ENCODE peak calls at places on chromosome 9, in eight cellular contexts. G, K, W, S, T, E, D and X are unnamed samples. For H3K27me3, the result is how much of the 10 kb centered on the place peaks cover.

GRCh38 chr9:87359264-87359663 is 138.4 kb upstream of the DAPK1 start:
- DNase-seq in S (no peak), K (no peak), T (no peak), W (no peak), D (no peak), G (no peak), E (no peak), X (no peak)

GRCh38 chr9:100430286-100430940 is 3.5 kb downstream of the MSANTD3 start:
- DNase-seq in D (no peak), S (no peak), E (no peak), K (no peak), G (no peak), T (no peak), W (no peak), X (no peak)

GRCh38 chr9:120477534-120478001 is 102.4 kb downstream of the CDK5RAP2 start:
- DNase-seq in G (peak), K (peak), T (peak), D (peak), W (no peak), S (peak), E (peak), X (peak)

GRCh38 chr9:97979778-97980478 is 3.2 kb upstream of the ANP32B start:
- DNase-seq in K (no peak), D (no peak), G (no peak), T (no peak), S (no peak), W (no peak), E (no peak), X (no peak)

GRCh38 chr9:20703146-20703545 is 19.1 kb downstream of the FOCAD start:
- DNase-seq in D (no peak), K (no peak), E (no peak), T (no peak), G (no peak), W (no peak), S (no peak), X (no peak)

GRCh38 chr9:89797970-89798369 is 193.2 kb downstream of the GADD45G start:
- DNase-seq in T (no peak), W (no peak), E (no peak), G (no peak), K (no peak), S (no peak), D (no peak), X (no peak)

GRCh38 chr9:26744362-26744965 is 148.1 kb downstream of the CAAP1 start:
- DNase-seq in K (peak), W (no peak), E (no peak), D (no peak), G (no peak), S (no peak), T (peak), X (no peak)

GRCh38 chr9:128823903-128824406 is 5.6 kb downstream of the SPOUT1 start:
- DNase-seq in W (no peak), D (no peak), K (no peak), G (no peak), T (no peak), S (no peak), E (no peak), X (no peak)

GRCh38 chr9:14752271-14752670 is 29.7 kb upstream of the CER1 start:
- DNase-seq in W (no peak), E (no peak), D (no peak), S (no peak), G (no peak), K (peak), T (no peak), X (no peak)

GRCh38 chr9:31359071-31359470 is 1025.4 kb upstream of the ACO1 start:
- DNase-seq in T (no peak), S (no peak), D (no peak), E (no peak), G (no peak), K (no peak), W (no peak), X (no peak)

GRCh38 chr9:80382523-80382922 is 810.8 kb downstream of the TLE4 start:
- DNase-seq in S (no peak), T (no peak), K (no peak), W (no peak), G (no peak), D (no peak), E (no peak), X (no peak)

GRCh38 chr9:76704601-76705204 is 59.5 kb upstream of the PCA3 start:
- DNase-seq in K (peak), S (no peak), E (peak), T (peak), W (no peak), D (no peak), G (no peak), X (peak)

GRCh38 chr9:71758785-71759184 is 9.5 kb downstream of the CEMIP2 start:
- DNase-seq in G (no peak), T (peak), D (peak), W (no peak), K (no peak), E (no peak), S (no peak), X (no peak)

GRCh38 chr9:28032178-28032532 is 458.9 kb upstream of the C9orf72 start:
- DNase-seq in G (no peak), D (no peak), E (no peak), K (no peak), S (no peak), T (peak), W (no peak), X (no peak)

GRCh38 chr9:99126312-99126711 is 21.4 kb downstream of the TGFBR1 start:
- DNase-seq in K (no peak), D (no peak), W (no peak), S (no peak), T (peak), E (no peak), G (no peak), X (no peak)

GRCh38 chr9:129281506-129282145 is 103.6 kb upstream of the IER5L start:
- DNase-seq in D (peak), E (no peak), G (no peak), W (no peak), S (no peak), K (no peak), T (no peak), X (no peak)

GRCh38 chr9:112823257-112823656 is 67.4 kb downstream of the SLC46A2 start:
- DNase-seq in K (no peak), E (no peak), S (no peak), W (no peak), D (no peak), T (no peak), G (no peak), X (no peak)

GRCh38 chr9:80707120-80707519 is 982.2 kb downstream of the TLE1 start:
- DNase-seq in W (no peak), E (no peak), T (peak), S (no peak), K (peak), D (no peak), G (no peak), X (peak)

DNA sequence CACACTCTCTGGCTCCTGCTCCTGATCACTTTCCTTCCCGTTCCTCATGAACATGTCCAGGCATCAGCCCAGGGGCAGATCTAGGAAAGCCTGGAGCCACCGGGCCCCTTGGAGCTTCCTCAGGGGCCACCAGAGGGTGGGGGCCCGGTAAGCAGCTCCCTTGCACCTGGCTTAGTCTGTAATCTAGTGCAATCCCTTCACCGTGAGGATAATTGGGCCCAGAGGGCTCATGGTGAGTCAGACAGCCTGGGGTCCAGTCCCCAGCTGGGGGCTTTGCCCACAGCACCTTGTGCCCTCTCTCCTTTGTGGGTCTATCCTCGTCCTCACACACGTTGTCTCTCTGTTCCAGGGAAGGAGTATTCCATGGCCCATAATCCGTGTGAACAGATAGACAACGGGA is 10.4 kb upstream of the ALDH1B1 start:
- DNase-seq in G (no peak), T (no peak), E (no peak), D (no peak), W (no peak), K (no peak), S (no peak), X (no peak)
- TF ChIP-seq CTCF in G (no peak), T (no peak), E (no peak), D (no peak), W (no peak), K (no peak), S (no peak), X (no peak)

DNA sequence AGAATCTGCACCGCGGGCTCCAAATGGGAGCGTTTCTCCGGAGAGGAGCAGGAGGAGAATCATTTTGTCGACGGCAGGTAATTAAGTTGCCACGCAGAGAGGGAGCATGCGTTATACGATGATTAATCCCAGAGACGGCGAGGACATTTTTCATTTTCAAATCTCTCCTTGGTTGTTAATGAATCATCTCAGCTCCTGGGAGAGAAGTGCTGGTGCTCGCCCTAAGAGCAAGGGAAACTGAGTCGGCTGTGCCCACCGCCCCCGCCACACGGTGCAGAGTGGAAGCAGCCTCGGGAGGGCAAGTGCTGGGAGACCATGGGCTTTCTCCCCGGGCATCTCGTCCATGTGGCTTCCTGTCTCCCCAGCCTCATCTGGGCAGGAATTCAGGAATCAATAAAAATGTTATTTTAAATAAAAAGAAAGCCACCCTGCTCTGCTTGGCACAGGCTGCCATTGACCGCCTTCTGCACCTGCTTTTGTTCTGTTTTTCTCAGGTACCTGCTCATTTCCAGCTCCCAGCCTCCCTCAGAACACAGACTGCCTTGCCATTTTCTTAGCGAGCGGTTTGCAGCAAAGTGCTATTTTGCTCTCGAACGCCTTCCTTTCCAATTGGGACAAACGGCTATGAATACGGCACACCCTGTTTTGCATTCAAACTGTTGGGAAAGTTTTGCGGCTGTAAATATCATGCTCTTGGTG is 24.9 kb upstream of the FCN1 start:
- DNase-seq in T (no peak), G (peak), D (no peak), E (no peak), K (no peak), W (no peak), S (no peak), X (no peak)
- H3K27me3 ChIP-seq in T (under half), G (under half), D (under half), E (under half), K (under half), W (half or more), S (under half), X (under half)

GRCh38 chr9:72951520-72952393 is 1.1 kb downstream of the ALDH1A1 start:
- DNase-seq in K (no peak), E (no peak), D (peak), W (no peak), G (no peak), S (no peak), T (no peak), X (no peak)

GRCh38 chr9:72954431-72955420 is 1.9 kb upstream of the ALDH1A1 start:
- DNase-seq in E (no peak), W (no peak), K (peak), S (no peak), T (no peak), D (peak), G (peak), X (no peak)

GRCh38 chr9:72951043-72951442 is 1.8 kb downstream of the ALDH1A1 start:
- DNase-seq in K (no peak), T (no peak), W (no peak), G (no peak), D (no peak), S (no peak), E (no peak), X (no peak)

GRCh38 chr9:72952914-72953313 is at the start of gene ALDH1A1:
- DNase-seq in D (peak), T (peak), S (no peak), K (no peak), W (no peak), G (peak), E (no peak), X (no peak)

DNA sequence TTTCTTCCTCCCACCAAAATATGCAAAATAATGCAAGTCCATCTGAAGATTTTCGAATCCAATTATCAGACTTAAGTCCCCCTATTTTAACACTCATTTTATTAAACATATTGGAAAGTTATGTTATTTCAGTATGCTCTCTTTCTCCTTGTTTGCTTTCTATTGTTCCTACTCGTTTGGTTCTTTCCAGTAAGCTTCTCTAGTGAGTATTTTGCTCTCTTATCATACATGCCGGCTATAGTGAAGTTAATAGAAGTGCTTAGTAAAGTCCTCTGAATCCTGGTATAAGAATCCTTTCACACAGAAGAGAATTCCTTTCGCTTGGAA is 496 bp downstream of the ALDH1A1 start:
- DNase-seq in K (no peak), E (no peak), D (no peak), S (no peak), G (no peak), W (no peak), T (no peak), X (no peak)
- H3K4me3 ChIP-seq in K (no peak), E (no peak), D (peak), S (no peak), G (peak), W (peak), T (no peak), X (peak)

DNA sequence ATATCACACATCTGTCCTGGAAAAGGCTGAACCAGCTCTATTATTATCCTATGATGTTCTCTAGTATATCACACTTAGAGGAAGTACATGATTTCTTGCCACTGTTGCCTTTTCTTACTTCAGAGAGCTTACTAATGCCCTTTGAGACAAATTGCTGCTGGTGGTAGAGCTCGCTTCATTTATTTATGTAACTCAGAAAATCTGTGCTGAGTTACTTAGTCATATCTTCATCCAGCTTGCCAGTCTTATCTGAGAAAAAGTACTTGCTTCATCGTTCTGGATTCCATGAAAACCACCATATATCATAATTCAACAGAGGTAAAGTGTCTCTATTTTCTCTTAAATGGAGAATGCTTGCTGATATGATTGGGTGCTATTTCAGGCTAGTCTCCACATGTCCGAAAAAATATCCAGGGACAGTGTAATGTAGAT is 26.6 kb downstream of the PTPDC1 start:
- DNase-seq in S (no peak), K (peak), E (peak), T (peak), D (no peak), W (no peak), G (no peak), X (no peak)
- TF ChIP-seq CTCF in S (no peak), K (no peak), E (no peak), T (no peak), D (no peak), W (no peak), G (no peak), X (no peak)

DNA sequence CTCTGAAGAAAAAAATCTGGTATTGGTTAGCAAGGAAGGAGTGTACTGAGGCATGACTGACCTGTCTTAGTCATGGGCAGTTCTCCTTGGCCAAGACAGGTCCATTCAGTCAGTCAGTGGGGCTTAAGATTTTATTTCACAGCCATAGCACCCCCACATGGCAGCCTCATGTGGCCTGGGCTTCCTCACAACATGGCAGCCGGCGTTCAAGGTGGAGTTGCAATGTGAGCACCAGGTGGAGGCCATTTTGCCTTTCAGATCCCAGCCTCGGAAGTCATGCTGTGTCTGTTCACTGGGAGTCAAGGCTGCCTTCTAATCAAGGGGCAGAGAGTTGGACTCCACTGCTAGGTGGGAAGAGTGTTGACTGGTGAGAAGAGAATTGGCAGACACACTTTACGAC is 10.3 kb upstream of the CARD19 start:
- DNase-seq in G (peak), W (no peak), K (no peak), T (no peak), D (peak), E (no peak), S (no peak), X (no peak)
- H3K27me3 ChIP-seq in G (under half), W (under half), K (under half), T (under half), D (under half), E (under half), S (under half), X (under half)

DNA sequence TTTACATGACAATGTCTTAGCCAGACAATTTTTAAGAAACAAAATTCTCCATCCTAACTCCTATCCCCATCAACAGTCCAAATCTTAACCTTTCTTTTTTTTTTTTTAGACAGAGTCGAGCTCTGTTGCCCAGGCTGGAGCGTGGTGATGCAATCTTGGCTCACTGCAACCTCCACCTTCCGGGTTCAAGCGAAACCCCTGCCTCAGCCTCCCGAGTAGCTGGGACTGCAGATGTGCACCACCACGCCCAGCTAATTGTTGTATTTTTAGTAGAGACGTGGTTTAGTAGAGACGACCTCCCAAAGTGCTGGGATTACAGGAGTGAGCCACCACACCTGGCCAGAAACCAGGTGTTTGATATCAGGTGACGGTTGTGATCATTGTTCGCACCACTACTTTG is 10.2 kb downstream of the ABL1 start:
- DNase-seq in E (no peak), T (no peak), G (no peak), D (no peak), K (peak), W (no peak), S (no peak), X (no peak)
- H3K4me3 ChIP-seq in E (peak), T (no peak), G (no peak), D (no peak), K (no peak), W (no peak), S (no peak), X (no peak)

GRCh38 chr9:119313846-119314245 is 55.4 kb downstream of the BRINP1 start:
- DNase-seq in G (no peak), S (no peak), T (no peak), D (no peak), W (no peak), K (no peak), E (no peak), X (no peak)

GRCh38 chr9:119322137-119322695 is 47.0 kb downstream of the BRINP1 start:
- DNase-seq in W (no peak), K (no peak), E (no peak), G (peak), T (no peak), D (no peak), S (no peak), X (no peak)

GRCh38 chr9:119318371-119318770 is 50.9 kb downstream of the BRINP1 start:
- DNase-seq in K (no peak), D (no peak), G (no peak), T (peak), W (no peak), E (no peak), S (no peak), X (no peak)
- TF ChIP-seq CTCF in K (no peak), D (no peak), G (no peak), T (no peak), W (no peak), E (no peak), S (no peak), X (no peak)

GRCh38 chr9:36847781-36848673 is 186.0 kb downstream of the PAX5 start:
- DNase-seq in G (no peak), S (no peak), K (peak), D (no peak), W (no peak), T (no peak), E (no peak), X (peak)
- H3K27me3 ChIP-seq in G (under half), S (under half), K (under half), D (under half), W (under half), T (under half), E (under half), X (under half)

DNA sequence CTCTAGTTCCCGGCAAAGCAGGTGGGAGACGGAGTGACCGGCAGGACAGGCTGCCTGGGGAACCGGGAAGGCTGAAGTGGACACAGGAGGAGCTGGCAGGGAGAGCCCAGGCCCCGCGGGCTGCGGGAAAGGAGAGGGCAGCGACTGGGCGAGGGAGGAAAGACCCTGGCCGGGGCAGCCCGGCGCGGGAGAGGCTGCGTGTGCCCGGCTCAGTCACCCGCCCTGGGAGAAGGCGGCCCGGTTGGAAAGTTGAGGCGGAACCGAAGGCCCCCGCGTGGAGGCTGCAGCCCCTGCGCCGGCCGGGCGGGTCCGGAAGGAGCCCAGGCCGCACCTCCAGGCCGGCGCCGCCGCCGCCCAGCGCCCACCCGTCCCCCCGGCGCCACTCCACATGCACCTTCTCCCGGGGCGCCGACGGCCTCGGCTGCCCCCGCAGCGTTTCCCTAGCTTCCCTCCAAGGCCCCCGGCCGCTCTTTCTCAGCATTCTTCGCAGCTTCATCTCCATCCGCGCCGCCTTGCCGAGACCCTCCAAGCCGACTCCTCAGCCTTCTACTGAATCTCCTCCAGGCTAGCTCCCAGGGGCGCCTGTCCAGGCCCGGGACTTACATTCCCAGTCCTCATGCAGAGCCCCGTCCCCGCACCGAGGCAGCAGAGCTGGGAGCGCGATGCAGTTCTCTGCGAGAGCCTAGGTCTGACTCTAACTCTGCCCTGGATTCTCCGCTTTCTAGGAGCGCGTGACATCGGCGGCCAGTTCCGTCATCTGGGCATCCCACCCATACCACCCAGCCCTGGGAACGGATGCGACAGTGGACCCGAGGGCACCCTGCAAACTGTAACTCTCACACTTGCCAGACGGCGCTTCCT is 152.0 kb downstream of the ERCC6L2 start:
- DNase-seq in W (no peak), G (peak), S (no peak), T (no peak), E (no peak), K (no peak), D (no peak), X (no peak)
- H3K4me3 ChIP-seq in W (peak), G (peak), S (no peak), T (no peak), E (no peak), K (no peak), D (peak), X (peak)